ENCODE peak calls at places on chromosome 21, in five cellular contexts. One of them, this sample, is unnamed.

GRCh38 chr21:36718951-36719501 is 20.1 kb downstream of the SIM2 start:
- DNase-seq in neuronal stem cell: no peak
- DNase-seq in H9: no peak
- DNase-seq in IMR-90: no peak
- DNase-seq in mesenchymal stem cell: no peak
- DNase-seq in this sample: no peak

GRCh38 chr21:38766987-38767722 is 38.6 kb upstream of the ETS2 start:
- DNase-seq in mesenchymal stem cell: peak; percentile 51
- DNase-seq in H9: no peak
- DNase-seq in neuronal stem cell: no peak
- DNase-seq in IMR-90: no peak
- DNase-seq in this sample: no peak

GRCh38 chr21:20276377-20276776 is 721.8 kb upstream of the NCAM2 start:
- DNase-seq in IMR-90: no peak
- DNase-seq in neuronal stem cell: no peak
- DNase-seq in H9: no peak
- DNase-seq in mesenchymal stem cell: no peak
- DNase-seq in this sample: no peak

GRCh38 chr21:45977396-45977795 is 4.2 kb upstream of the COL6A1 start:
- DNase-seq in mesenchymal stem cell: peak; percentile 57
- DNase-seq in H9: peak; percentile 71
- DNase-seq in neuronal stem cell: no peak
- DNase-seq in IMR-90: no peak
- DNase-seq in this sample: peak; percentile 92

GRCh38 chr21:42233067-42233981 is 14.4 kb downstream of the ABCG1 start:
- DNase-seq in IMR-90: peak; percentile 20
- DNase-seq in neuronal stem cell: no peak
- DNase-seq in H9: peak; percentile 48
- DNase-seq in mesenchymal stem cell: peak; percentile 73
- DNase-seq in this sample: peak; percentile 61

GRCh38 chr21:32747396-32747795 is 19.6 kb upstream of the SYNJ1 start:
- DNase-seq in mesenchymal stem cell: no peak
- DNase-seq in H9: no peak
- DNase-seq in neuronal stem cell: no peak
- DNase-seq in IMR-90: no peak
- DNase-seq in this sample: no peak

GRCh38 chr21:39616373-39616772 is 3.6 kb downstream of the B3GALT5 start:
- DNase-seq in IMR-90: no peak
- DNase-seq in mesenchymal stem cell: no peak
- DNase-seq in H9: no peak
- DNase-seq in neuronal stem cell: no peak
- DNase-seq in this sample: no peak

GRCh38 chr21:46183910-46184624 is at the start of gene SPATC1L:
- DNase-seq in IMR-90: peak; percentile 83
- DNase-seq in H9: peak; percentile 63
- DNase-seq in mesenchymal stem cell: peak; percentile 86
- DNase-seq in neuronal stem cell: peak; percentile 71
- DNase-seq in this sample: peak; percentile 92

GRCh38 chr21:25934130-25934529 is 199.4 kb downstream of the GABPA start:
- DNase-seq in mesenchymal stem cell: peak; percentile 69
- DNase-seq in H9: no peak
- DNase-seq in IMR-90: peak; percentile 52
- DNase-seq in neuronal stem cell: no peak
- DNase-seq in this sample: no peak

GRCh38 chr21:20646431-20646830 is 351.8 kb upstream of the NCAM2 start:
- DNase-seq in H9: no peak
- DNase-seq in neuronal stem cell: no peak
- DNase-seq in mesenchymal stem cell: no peak
- DNase-seq in IMR-90: no peak
- DNase-seq in this sample: no peak

GRCh38 chr21:38219049-38219628 is 37.7 kb upstream of the KCNJ15 start:
- DNase-seq in mesenchymal stem cell: peak; percentile 75
- DNase-seq in neuronal stem cell: peak; percentile 35
- DNase-seq in H9: peak; percentile 68
- DNase-seq in IMR-90: peak; percentile 79
- DNase-seq in this sample: peak; percentile 84

GRCh38 chr21:45544449-45545235 is 2.4 kb upstream of the SLC19A1 start:
- DNase-seq in IMR-90: no peak
- DNase-seq in neuronal stem cell: no peak
- DNase-seq in H9: peak; percentile 24
- DNase-seq in mesenchymal stem cell: no peak
- DNase-seq in this sample: no peak

GRCh38 chr21:33308586-33309490 is 15.9 kb upstream of the IFNAR1 start:
- DNase-seq in mesenchymal stem cell: peak; percentile 52
- DNase-seq in neuronal stem cell: no peak
- DNase-seq in IMR-90: peak; percentile 55
- DNase-seq in H9: no peak
- DNase-seq in this sample: no peak

GRCh38 chr21:32806810-32807386 is 35.3 kb upstream of the PAXBP1 start:
- DNase-seq in mesenchymal stem cell: no peak
- DNase-seq in H9: no peak
- DNase-seq in IMR-90: peak; percentile 40
- DNase-seq in neuronal stem cell: no peak
- DNase-seq in this sample: no peak

GRCh38 chr21:33124879-33125278 is 54.9 kb downstream of the OLIG1 start:
- DNase-seq in H9: no peak
- DNase-seq in mesenchymal stem cell: no peak
- DNase-seq in neuronal stem cell: no peak
- DNase-seq in IMR-90: no peak
- DNase-seq in this sample: no peak

GRCh38 chr21:37139154-37139553 is 66.1 kb downstream of the TTC3 start:
- DNase-seq in IMR-90: no peak
- DNase-seq in neuronal stem cell: no peak
- DNase-seq in H9: no peak
- DNase-seq in mesenchymal stem cell: peak; percentile 25
- DNase-seq in this sample: peak; percentile 38

GRCh38 chr21:22225299-22225698 is 1227.1 kb downstream of the NCAM2 start:
- DNase-seq in mesenchymal stem cell: no peak
- DNase-seq in neuronal stem cell: no peak
- DNase-seq in IMR-90: no peak
- DNase-seq in H9: no peak
- DNase-seq in this sample: no peak

GRCh38 chr21:44723177-44724131 is 12.1 kb upstream of the TSPEAR start:
- DNase-seq in mesenchymal stem cell: no peak
- DNase-seq in neuronal stem cell: no peak
- DNase-seq in H9: peak; percentile 51
- DNase-seq in IMR-90: no peak
- DNase-seq in this sample: peak; percentile 64

GRCh38 chr21:44880762-44881585 is 7.5 kb upstream of the PTTG1IP start:
- DNase-seq in IMR-90: peak; percentile 71
- DNase-seq in mesenchymal stem cell: peak; percentile 75
- DNase-seq in H9: no peak
- DNase-seq in neuronal stem cell: no peak
- DNase-seq in this sample: no peak

GRCh38 chr21:21002137-21002536 is 3.9 kb downstream of the NCAM2 start:
- DNase-seq in H9: no peak
- DNase-seq in IMR-90: no peak
- DNase-seq in mesenchymal stem cell: no peak
- DNase-seq in neuronal stem cell: no peak
- DNase-seq in this sample: no peak

GRCh38 chr21:45478115-45478801 is 64.0 kb downstream of the SLC19A1 start:
- DNase-seq in IMR-90: peak; percentile 49
- DNase-seq in H9: peak; percentile 84
- DNase-seq in neuronal stem cell: peak; percentile 61
- DNase-seq in mesenchymal stem cell: peak; percentile 68
- DNase-seq in this sample: peak; percentile 87

GRCh38 chr21:38813143-38813542 is 7.4 kb downstream of the ETS2 start:
- DNase-seq in IMR-90: no peak
- DNase-seq in mesenchymal stem cell: no peak
- DNase-seq in H9: peak; percentile 66
- DNase-seq in neuronal stem cell: no peak
- DNase-seq in this sample: peak; percentile 97

GRCh38 chr21:45294509-45295291 is 7.0 kb upstream of the POFUT2 start:
- DNase-seq in H9: peak; percentile 74
- DNase-seq in IMR-90: peak; percentile 100
- DNase-seq in neuronal stem cell: no peak
- DNase-seq in mesenchymal stem cell: peak; percentile 100
- DNase-seq in this sample: peak; percentile 91

GRCh38 chr21:41640756-41641509 is 125.9 kb downstream of the RIPK4 start:
- DNase-seq in mesenchymal stem cell: peak; percentile 27
- DNase-seq in IMR-90: peak; percentile 60
- DNase-seq in H9: no peak
- DNase-seq in neuronal stem cell: no peak
- DNase-seq in this sample: peak; percentile 49

GRCh38 chr21:38311765-38312164 is 55.0 kb downstream of the KCNJ15 start:
- DNase-seq in neuronal stem cell: no peak
- DNase-seq in mesenchymal stem cell: no peak
- DNase-seq in IMR-90: no peak
- DNase-seq in H9: no peak
- DNase-seq in this sample: no peak

GRCh38 chr21:46079357-46080170 is 18.3 kb upstream of the COL6A2 start:
- DNase-seq in H9: peak; percentile 19
- DNase-seq in mesenchymal stem cell: peak; percentile 86
- DNase-seq in IMR-90: peak; percentile 96
- DNase-seq in neuronal stem cell: no peak
- DNase-seq in this sample: no peak

GRCh38 chr21:44365251-44365966 is 12.0 kb downstream of the TRPM2 start:
- DNase-seq in H9: peak; percentile 15
- DNase-seq in mesenchymal stem cell: no peak
- DNase-seq in IMR-90: no peak
- DNase-seq in neuronal stem cell: no peak
- DNase-seq in this sample: no peak

GRCh38 chr21:16870116-16870515 is 642.7 kb upstream of the CXADR start:
- DNase-seq in mesenchymal stem cell: peak; percentile 79
- DNase-seq in H9: no peak
- DNase-seq in neuronal stem cell: no peak
- DNase-seq in IMR-90: peak; percentile 5
- DNase-seq in this sample: no peak

GRCh38 chr21:20083336-20083735 is 914.9 kb upstream of the NCAM2 start:
- DNase-seq in H9: no peak
- DNase-seq in mesenchymal stem cell: no peak
- DNase-seq in IMR-90: no peak
- DNase-seq in neuronal stem cell: no peak
- DNase-seq in this sample: peak; percentile 1

GRCh38 chr21:29299046-29299905 is 554 bp downstream of the BACH1 start:
- DNase-seq in H9: no peak
- DNase-seq in IMR-90: peak; percentile 65
- DNase-seq in mesenchymal stem cell: peak; percentile 70
- DNase-seq in neuronal stem cell: peak; percentile 49
- DNase-seq in this sample: peak; percentile 61

GRCh38 chr21:29297483-29298347 is 1.0 kb upstream of the BACH1 start:
- DNase-seq in IMR-90: no peak
- DNase-seq in neuronal stem cell: no peak
- DNase-seq in mesenchymal stem cell: no peak
- DNase-seq in H9: no peak
- DNase-seq in this sample: no peak

GRCh38 chr21:29299906-29300546 is 1.3 kb downstream of the BACH1 start:
- DNase-seq in neuronal stem cell: peak; percentile 32
- DNase-seq in mesenchymal stem cell: peak; percentile 92
- DNase-seq in IMR-90: peak; percentile 97
- DNase-seq in H9: peak; percentile 36
- DNase-seq in this sample: peak; percentile 89

GRCh38 chr21:29296452-29296851 is 2.3 kb upstream of the BACH1 start:
- DNase-seq in neuronal stem cell: no peak
- DNase-seq in H9: no peak
- DNase-seq in mesenchymal stem cell: no peak
- DNase-seq in IMR-90: no peak
- DNase-seq in this sample: no peak

GRCh38 chr21:29298348-29299045 is at the start of gene BACH1:
- DNase-seq in neuronal stem cell: peak; percentile 84
- DNase-seq in H9: peak; percentile 91
- DNase-seq in mesenchymal stem cell: peak; percentile 92
- DNase-seq in IMR-90: peak; percentile 91
- DNase-seq in this sample: peak; percentile 94
- H3K23ac ChIP-seq in neuronal stem cell: peak within 1 kb of the TSS; percentile 87
- H3K23ac ChIP-seq in H9: peak within 1 kb of the TSS; percentile 56
- H3K23ac ChIP-seq in mesenchymal stem cell: no peak within 1 kb of the TSS
- H3K23ac ChIP-seq in IMR-90: peak within 1 kb of the TSS; percentile 100
- H3K23ac ChIP-seq in this sample: peak within 1 kb of the TSS; percentile 87

GRCh38 chr21:34834307-34834706 is 165.5 kb downstream of the CLIC6 start:
- DNase-seq in neuronal stem cell: no peak
- DNase-seq in H9: no peak
- DNase-seq in mesenchymal stem cell: no peak
- DNase-seq in IMR-90: no peak
- DNase-seq in this sample: no peak

GRCh38 chr21:34836933-34837505 is 168.2 kb downstream of the CLIC6 start:
- DNase-seq in neuronal stem cell: no peak
- DNase-seq in mesenchymal stem cell: no peak
- DNase-seq in IMR-90: no peak
- DNase-seq in H9: no peak
- DNase-seq in this sample: no peak

GRCh38 chr21:34834852-34835501 is 166.2 kb downstream of the CLIC6 start:
- DNase-seq in H9: no peak
- DNase-seq in neuronal stem cell: no peak
- DNase-seq in IMR-90: no peak
- DNase-seq in mesenchymal stem cell: no peak
- DNase-seq in this sample: no peak

GRCh38 chr21:34835526-34835925 is 166.7 kb downstream of the CLIC6 start:
- DNase-seq in mesenchymal stem cell: peak; percentile 81
- DNase-seq in neuronal stem cell: no peak
- DNase-seq in IMR-90: no peak
- DNase-seq in H9: peak; percentile 52
- DNase-seq in this sample: no peak

GRCh38 chr21:34836103-34836932 is 167.5 kb downstream of the CLIC6 start:
- DNase-seq in neuronal stem cell: no peak
- DNase-seq in H9: no peak
- DNase-seq in mesenchymal stem cell: peak; percentile 100
- DNase-seq in IMR-90: peak; percentile 100
- DNase-seq in this sample: no peak
- H3K9ac ChIP-seq in neuronal stem cell: peak overlapping the region; percentile 18
- H3K9ac ChIP-seq in H9: no peak overlapping the region
- H3K9ac ChIP-seq in mesenchymal stem cell: peak overlapping the region; percentile 85
- H3K9ac ChIP-seq in IMR-90: peak overlapping the region; percentile 21
- H3K9ac ChIP-seq in this sample: no peak overlapping the region

GRCh38 chr21:31550070-31550469 is 109.4 kb upstream of the SOD1 start:
- DNase-seq in H9: no peak
- DNase-seq in mesenchymal stem cell: no peak
- DNase-seq in IMR-90: no peak
- DNase-seq in neuronal stem cell: no peak
- DNase-seq in this sample: no peak
- H2BK120ac ChIP-seq in H9: no peak overlapping the region
- H2BK120ac ChIP-seq in mesenchymal stem cell: no peak overlapping the region
- H2BK120ac ChIP-seq in IMR-90: no peak overlapping the region
- H2BK120ac ChIP-seq in neuronal stem cell: no peak overlapping the region
- H2BK120ac ChIP-seq in this sample: no peak overlapping the region

GRCh38 chr21:43334214-43334958 is 92.5 kb downstream of the SIK1 start:
- DNase-seq in IMR-90: no peak
- DNase-seq in mesenchymal stem cell: no peak
- DNase-seq in H9: no peak
- DNase-seq in neuronal stem cell: no peak
- DNase-seq in this sample: no peak
- H3K23ac ChIP-seq in IMR-90: peak overlapping the region; percentile 81
- H3K23ac ChIP-seq in mesenchymal stem cell: no peak overlapping the region
- H3K23ac ChIP-seq in H9: no peak overlapping the region
- H3K23ac ChIP-seq in neuronal stem cell: no peak overlapping the region
- H3K23ac ChIP-seq in this sample: no peak overlapping the region